ENCODE peak calls at places on chromosomes 5 and 9, in six cellular contexts. One of them, this sample, is unnamed.

GRCh38 chr5:156595132-156595787 is 254.8 kb upstream of the PPP1R2B start:
- DNase-seq in GM03348: no peak
- DNase-seq in activated CD8-positive, alpha-beta memory T cell treated with anti-CD3 and anti-CD28 coated beads for 48 hours: no peak
- DNase-seq in NCI-H2081: no peak
- DNase-seq in dorsolateral prefrontal cortex: peak; percentile 33
- DNase-seq in HT-29: no peak
- DNase-seq in this sample: no peak

GRCh38 chr9:93295456-93296076 is 111.6 kb downstream of the WNK2 start:
- DNase-seq in dorsolateral prefrontal cortex: no peak
- DNase-seq in GM03348: peak; percentile 6
- DNase-seq in activated CD8-positive, alpha-beta memory T cell treated with anti-CD3 and anti-CD28 coated beads for 48 hours: no peak
- DNase-seq in NCI-H2081: no peak
- DNase-seq in HT-29: no peak
- DNase-seq in this sample: no peak

GRCh38 chr9:71910602-71911060 is 362 bp downstream of the ABHD17B start:
- DNase-seq in dorsolateral prefrontal cortex: no peak
- DNase-seq in HT-29: no peak
- DNase-seq in NCI-H2081: peak; percentile 31
- DNase-seq in activated CD8-positive, alpha-beta memory T cell treated with anti-CD3 and anti-CD28 coated beads for 48 hours: peak; percentile 2
- DNase-seq in GM03348: no peak
- DNase-seq in this sample: no peak

GRCh38 chr5:150763023-150763793 is 4.4 kb upstream of the DCTN4 start:
- DNase-seq in HT-29: peak; percentile 62
- DNase-seq in dorsolateral prefrontal cortex: no peak
- DNase-seq in GM03348: peak; percentile 64
- DNase-seq in NCI-H2081: no peak
- DNase-seq in activated CD8-positive, alpha-beta memory T cell treated with anti-CD3 and anti-CD28 coated beads for 48 hours: no peak
- DNase-seq in this sample: peak; percentile 84

GRCh38 chr9:114250648-114251047 is 72.2 kb upstream of the ORM1 start:
- DNase-seq in GM03348: no peak
- DNase-seq in activated CD8-positive, alpha-beta memory T cell treated with anti-CD3 and anti-CD28 coated beads for 48 hours: no peak
- DNase-seq in NCI-H2081: no peak
- DNase-seq in dorsolateral prefrontal cortex: no peak
- DNase-seq in HT-29: no peak
- DNase-seq in this sample: no peak

GRCh38 chr5:157263586-157264090 is 2.3 kb upstream of the CYFIP2 start:
- DNase-seq in dorsolateral prefrontal cortex: no peak
- DNase-seq in GM03348: no peak
- DNase-seq in HT-29: no peak
- DNase-seq in activated CD8-positive, alpha-beta memory T cell treated with anti-CD3 and anti-CD28 coated beads for 48 hours: no peak
- DNase-seq in NCI-H2081: no peak
- DNase-seq in this sample: no peak

GRCh38 chr5:180343110-180343845 is 9.9 kb downstream of the GFPT2 start:
- DNase-seq in dorsolateral prefrontal cortex: no peak
- DNase-seq in HT-29: no peak
- DNase-seq in NCI-H2081: no peak
- DNase-seq in GM03348: peak; percentile 58
- DNase-seq in activated CD8-positive, alpha-beta memory T cell treated with anti-CD3 and anti-CD28 coated beads for 48 hours: no peak
- DNase-seq in this sample: no peak

GRCh38 chr5:127002390-127002789 is 28.0 kb downstream of the MARCHF3 start:
- DNase-seq in dorsolateral prefrontal cortex: no peak
- DNase-seq in activated CD8-positive, alpha-beta memory T cell treated with anti-CD3 and anti-CD28 coated beads for 48 hours: no peak
- DNase-seq in NCI-H2081: no peak
- DNase-seq in HT-29: no peak
- DNase-seq in GM03348: peak; percentile 22
- DNase-seq in this sample: no peak

This sample was measured in AG09309.